ENCODE peak calls at places on chromosomes 12 and 14, in nine cellular contexts. W, D, Z, A, J, P, O, V and H are unnamed samples.

GRCh38 chr14:88804477-88804876 is 11.7 kb upstream of the EML5 start:
- DNase-seq in W (no peak), D (no peak), Z (no peak), A (no peak), J (no peak), P (no peak), O (no peak), V (no peak), H (no peak)

GRCh38 chr12:109377139-109377685 is 29.5 kb downstream of the MYO1H start:
- DNase-seq in W (no peak), D (no peak), Z (no peak), A (no peak), J (no peak), P (no peak), O (no peak), V (no peak), H (no peak)

GRCh38 chr14:54487771-54488170 is 1.0 kb downstream of the GMFB start:
- DNase-seq in W (peak), D (peak), Z (no peak), A (no peak), J (no peak), P (peak), O (no peak), V (no peak), H (peak)

GRCh38 chr12:85996280-85996679 is 122.2 kb downstream of the NTS start:
- DNase-seq in W (no peak), D (peak), Z (no peak), A (no peak), J (no peak), P (no peak), O (no peak), V (no peak), H (peak)

GRCh38 chr12:115060477-115061168 is 376.6 kb upstream of the TBX3 start:
- DNase-seq in W (no peak), D (no peak), Z (no peak), A (no peak), J (no peak), P (no peak), O (no peak), V (peak), H (no peak)

GRCh38 chr14:50091240-50091914 is 25.0 kb downstream of the VCPKMT start:
- DNase-seq in W (no peak), D (no peak), Z (no peak), A (no peak), J (no peak), P (no peak), O (no peak), V (no peak), H (no peak)

GRCh38 chr12:96368233-96368632 is 32.0 kb downstream of the CDK17 start:
- DNase-seq in W (no peak), D (no peak), Z (no peak), A (no peak), J (peak), P (peak), O (no peak), V (no peak), H (no peak)

GRCh38 chr12:69657376-69658137 is 41.5 kb downstream of the BEST3 start:
- DNase-seq in W (no peak), D (peak), Z (no peak), A (no peak), J (no peak), P (no peak), O (no peak), V (no peak), H (peak)

GRCh38 chr14:92490239-92490959 is 23.2 kb upstream of the RIN3 start:
- DNase-seq in W (no peak), D (no peak), Z (no peak), A (peak), J (no peak), P (no peak), O (no peak), V (no peak), H (no peak)

GRCh38 chr12:3137268-3137761 is 60.1 kb downstream of the TSPAN9 start:
- DNase-seq in W (no peak), D (no peak), Z (no peak), A (no peak), J (no peak), P (no peak), O (no peak), V (no peak), H (no peak)

GRCh38 chr12:15788266-15789214 is 648 bp downstream of the EPS8 start:
- DNase-seq in W (peak), D (peak), Z (peak), A (no peak), J (peak), P (peak), O (peak), V (no peak), H (peak)

GRCh38 chr14:83826838-83827237 is 1703.1 kb upstream of the FLRT2 start:
- DNase-seq in W (no peak), D (peak), Z (no peak), A (no peak), J (no peak), P (peak), O (no peak), V (peak), H (no peak)

GRCh38 chr12:71124833-71125460 is 32.9 kb downstream of the TSPAN8 start:
- DNase-seq in W (no peak), D (no peak), Z (no peak), A (no peak), J (no peak), P (no peak), O (no peak), V (no peak), H (no peak)

GRCh38 chr12:99706736-99707473 is 59.4 kb downstream of the GARIN6 start:
- DNase-seq in W (no peak), D (no peak), Z (no peak), A (no peak), J (no peak), P (no peak), O (no peak), V (no peak), H (no peak)

GRCh38 chr12:585062-586061 is 77.9 kb downstream of the NINJ2 start:
- DNase-seq in W (no peak), D (no peak), Z (no peak), A (peak), J (no peak), P (no peak), O (no peak), V (no peak), H (no peak)

GRCh38 chr14:71103662-71104484 is 196.6 kb downstream of the PCNX1 start:
- DNase-seq in W (peak), D (peak), Z (no peak), A (no peak), J (no peak), P (no peak), O (no peak), V (peak), H (peak)

GRCh38 chr14:66405158-66405557 is 81.0 kb upstream of the CCDC196 start:
- DNase-seq in W (no peak), D (peak), Z (no peak), A (no peak), J (no peak), P (no peak), O (no peak), V (no peak), H (peak)

GRCh38 chr12:66573605-66574004 is 105.3 kb downstream of the GRIP1 start:
- DNase-seq in W (no peak), D (no peak), Z (no peak), A (no peak), J (no peak), P (no peak), O (no peak), V (no peak), H (no peak)

GRCh38 chr12:124454735-124455134 is 112.7 kb downstream of the NCOR2 start:
- DNase-seq in W (no peak), D (peak), Z (no peak), A (no peak), J (no peak), P (no peak), O (no peak), V (peak), H (peak)

GRCh38 chr12:10968765-10969456 is 17.8 kb downstream of the TAS2R50 start:
- DNase-seq in W (peak), D (peak), Z (no peak), A (no peak), J (peak), P (no peak), O (no peak), V (peak), H (peak)

GRCh38 chr12:88052686-88053085 is 23.5 kb upstream of the C12orf50 start:
- DNase-seq in W (peak), D (peak), Z (no peak), A (no peak), J (no peak), P (no peak), O (peak), V (peak), H (peak)

GRCh38 chr14:50055461-50056228 is 60.7 kb downstream of the VCPKMT start:
- DNase-seq in W (no peak), D (no peak), Z (no peak), A (peak), J (peak), P (no peak), O (no peak), V (no peak), H (no peak)

GRCh38 chr14:102928412-102929348 is 6.2 kb downstream of the AMN start:
- DNase-seq in W (peak), D (peak), Z (peak), A (peak), J (peak), P (peak), O (peak), V (no peak), H (peak)

GRCh38 chr14:105252552-105253328 is 4.4 kb downstream of the BTBD6 start:
- DNase-seq in W (no peak), D (no peak), Z (no peak), A (peak), J (no peak), P (no peak), O (no peak), V (no peak), H (no peak)

GRCh38 chr14:105187935-105188524 is 6.9 kb upstream of the NUDT14 start:
- DNase-seq in W (no peak), D (no peak), Z (no peak), A (no peak), J (no peak), P (no peak), O (no peak), V (no peak), H (no peak)

GRCh38 chr12:89873745-89874144 is 165.1 kb upstream of the ATP2B1 start:
- DNase-seq in W (no peak), D (peak), Z (no peak), A (no peak), J (no peak), P (peak), O (no peak), V (no peak), H (peak)

GRCh38 chr14:46820291-46820690 is 168.7 kb upstream of the RPL10L start:
- DNase-seq in W (no peak), D (no peak), Z (no peak), A (no peak), J (no peak), P (no peak), O (no peak), V (no peak), H (no peak)

GRCh38 chr12:22459872-22460490 is 84.4 kb downstream of the C2CD5 start:
- DNase-seq in W (peak), D (peak), Z (no peak), A (no peak), J (no peak), P (no peak), O (no peak), V (peak), H (peak)

GRCh38 chr14:21039585-21040369 is 2.4 kb upstream of the RNASE7 start:
- DNase-seq in W (peak), D (peak), Z (no peak), A (no peak), J (no peak), P (peak), O (peak), V (no peak), H (peak)

GRCh38 chr14:52015411-52016030 is 26.2 kb downstream of the RTRAF start:
- DNase-seq in W (no peak), D (peak), Z (no peak), A (no peak), J (no peak), P (peak), O (no peak), V (no peak), H (peak)

GRCh38 chr12:101298426-101298825 is 18.5 kb downstream of the UTP20 start:
- DNase-seq in W (peak), D (peak), Z (no peak), A (no peak), J (no peak), P (no peak), O (peak), V (peak), H (peak)

GRCh38 chr12:115380509-115381120 is 696.6 kb upstream of the TBX3 start:
- DNase-seq in W (no peak), D (no peak), Z (no peak), A (no peak), J (no peak), P (no peak), O (no peak), V (no peak), H (no peak)

GRCh38 chr12:65911321-65911720 is 87.0 kb downstream of the HMGA2 start:
- DNase-seq in W (peak), D (peak), Z (no peak), A (no peak), J (peak), P (no peak), O (no peak), V (peak), H (peak)

GRCh38 chr14:99468081-99468480 is 12.6 kb downstream of the SETD3 start:
- DNase-seq in W (no peak), D (no peak), Z (no peak), A (no peak), J (no peak), P (no peak), O (no peak), V (no peak), H (no peak)

GRCh38 chr12:46452061-46452615 is 79.6 kb upstream of the SLC38A2 start:
- DNase-seq in W (peak), D (peak), Z (no peak), A (no peak), J (no peak), P (no peak), O (no peak), V (peak), H (peak)